ENCODE peak calls at places on chromosomes 11 and 22, in five cellular contexts. H is tibial artery, Q is ovary, G is endodermal cell, R is pancreas. N is an unnamed sample.

GRCh38 chr11:66131937-66132632 is 62.0 kb downstream of the PACS1 start:
- DNase-seq in R (no peak), G (no peak), Q (no peak), H (no peak), N (no peak)

GRCh38 chr11:34830648-34831047 is 85.5 kb downstream of the APIP start:
- DNase-seq in Q (no peak), G (no peak), R (no peak), H (no peak), N (no peak)

GRCh38 chr11:129426776-129427175 is 51.1 kb downstream of the BARX2 start:
- DNase-seq in G (no peak), Q (no peak), H (no peak), R (no peak), N (no peak)

GRCh38 chr11:78158987-78159662 is 19.7 kb upstream of the ALG8 start:
- DNase-seq in Q (no peak), R (no peak), H (no peak), G (no peak), N (no peak)

GRCh38 chr11:83818349-83818748 is 532.2 kb upstream of the CCDC90B start:
- DNase-seq in Q (no peak), R (no peak), H (no peak), G (no peak), N (no peak)

GRCh38 chr11:3683039-3683438 is 11.9 kb upstream of the CHRNA10 start:
- DNase-seq in Q (no peak), R (no peak), H (no peak), G (no peak), N (no peak)

GRCh38 chr22:46613606-46613997 is 6.6 kb upstream of the GRAMD4 start:
- DNase-seq in H (no peak), G (peak), Q (no peak), R (no peak), N (no peak)

GRCh38 chr11:46537851-46538295 is 56.0 kb downstream of the AMBRA1 start:
- DNase-seq in H (no peak), Q (peak), R (peak), G (peak), N (no peak)

GRCh38 chr22:31139866-31140716 is at the start of gene PLA2G3:
- DNase-seq in G (peak), Q (no peak), R (no peak), H (no peak), N (no peak)

GRCh38 chr22:33126881-33127280 is 68.7 kb upstream of the SYN3 start:
- DNase-seq in G (peak), H (no peak), R (no peak), Q (no peak), N (no peak)
- TF ChIP-seq CTCF in G (peak), H (no peak), R (no peak), Q (no peak), N (no peak)

GRCh38 chr11:117498791-117499190 is 171.1 kb downstream of the CEP164 start:
- DNase-seq in H (no peak), Q (no peak), R (no peak), G (no peak), N (no peak)
- H3K27ac ChIP-seq in H (no peak), Q (no peak), R (no peak), G (no peak), N (no peak)

DNA sequence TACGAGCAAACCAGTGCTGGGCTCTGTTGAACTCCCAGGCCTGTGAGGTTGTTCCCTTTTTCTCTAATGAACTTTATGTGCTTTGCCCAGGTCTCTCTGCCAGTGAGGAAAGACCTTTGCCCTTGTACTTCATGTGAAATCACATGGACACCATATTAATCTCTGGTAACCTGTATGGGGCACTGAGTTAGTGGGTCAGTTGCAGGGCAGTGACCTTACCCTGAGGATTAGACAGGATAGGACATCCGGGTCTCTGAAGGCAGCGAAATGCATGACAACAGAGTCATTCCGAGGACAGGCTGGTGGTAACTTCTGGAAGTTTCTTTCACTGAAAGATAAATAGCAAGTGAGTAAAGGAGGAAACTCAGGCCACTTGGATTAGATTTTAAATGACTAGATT is 93.7 kb downstream of the ZBTB16 start:
- DNase-seq in R (no peak), G (no peak), Q (no peak), H (peak), N (no peak)
- TF ChIP-seq CTCF in R (no peak), G (no peak), Q (no peak), H (no peak), N (no peak)

GRCh38 chr22:40479887-40480538 is 109.6 kb downstream of the SGSM3 start:
- DNase-seq in Q (no peak), G (no peak), H (no peak), R (no peak), N (no peak)

GRCh38 chr22:40476341-40476740 is 105.9 kb downstream of the SGSM3 start:
- DNase-seq in H (no peak), G (no peak), Q (no peak), R (no peak), N (no peak)

GRCh38 chr22:40477683-40478348 is 107.4 kb downstream of the SGSM3 start:
- DNase-seq in Q (no peak), H (no peak), G (no peak), R (no peak), N (no peak)

GRCh38 chr22:40479126-40479800 is 108.9 kb downstream of the SGSM3 start:
- DNase-seq in Q (no peak), H (no peak), G (peak), R (no peak), N (no peak)

GRCh38 chr22:40478456-40479125 is 108.2 kb downstream of the SGSM3 start:
- DNase-seq in R (no peak), G (peak), Q (no peak), H (no peak), N (no peak)
- H3K27ac ChIP-seq in R (no peak), G (no peak), Q (no peak), H (no peak), N (no peak)

GRCh38 chr11:10809373-10810199 is 860 bp upstream of the EIF4G2 start:
- DNase-seq in R (no peak), H (no peak), Q (no peak), G (peak), N (no peak)
- TF ChIP-seq CTCF in R (no peak), H (no peak), Q (no peak), G (no peak), N (no peak)

GRCh38 chr11:45102810-45103621 is 43.4 kb upstream of the PRDM11 start:
- DNase-seq in Q (peak), H (no peak), R (peak), G (peak), N (peak)
- H3K27ac ChIP-seq in Q (no peak), H (no peak), R (no peak), G (no peak), N (no peak)

GRCh38 chr22:38570841-38571364 is 920 bp upstream of the DMC1 start:
- DNase-seq in Q (no peak), R (peak), H (peak), G (peak), N (no peak)
- TF ChIP-seq CTCF in Q (no peak), R (no peak), H (no peak), G (peak), N (no peak)

DNA sequence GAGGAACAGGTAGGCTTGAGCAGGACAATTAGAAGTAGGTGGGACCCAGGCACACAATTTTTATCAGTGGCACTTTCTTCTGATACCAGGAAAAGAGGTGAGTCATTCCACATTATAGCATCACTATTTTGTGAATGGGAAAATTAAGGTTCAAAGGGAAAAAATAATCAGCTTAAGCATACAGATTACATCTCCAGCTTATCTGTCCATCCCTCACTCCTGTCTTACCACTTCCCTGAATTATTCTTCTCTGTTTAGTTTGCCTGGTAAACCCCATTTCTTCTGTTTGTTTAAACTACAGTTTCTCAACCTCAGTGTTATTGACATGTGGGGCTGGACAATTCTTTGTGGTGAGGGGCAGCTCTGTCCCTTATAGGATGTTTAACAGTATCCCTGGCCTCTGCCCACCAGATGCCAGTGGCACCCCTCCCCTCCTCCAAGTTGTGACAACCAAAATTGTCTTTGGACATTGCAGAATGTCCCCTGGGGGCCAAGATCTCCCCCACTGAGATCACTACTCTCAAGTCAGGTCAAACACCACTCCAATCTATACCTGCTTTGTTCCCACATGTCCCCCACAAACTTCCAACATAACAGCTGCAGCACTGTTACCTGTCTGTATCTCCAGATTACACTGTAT is 8.5 kb upstream of the XBP1 start:
- DNase-seq in G (no peak), H (no peak), R (no peak), Q (no peak), N (no peak)
- H3K27ac ChIP-seq in G (no peak), H (no peak), R (no peak), Q (no peak), N (no peak)